ENCODE peak calls at places on chromosomes 12 and 14, in eight cellular contexts. B is transverse colon; L is K562; E is astrocyte of the spinal cord; O is CD4-positive, alpha-beta T cell; U is cardiac fibroblast; G is T-helper 9 cell; P is NCI-H2227 treated with DMSO at 0.1 percent for 48 hours. H is an unnamed sample.

GRCh38 chr12:4690760-4691159 is 29.4 kb upstream of the GALNT8 start:
- DNase-seq in B (no peak), L (no peak), E (no peak), O (no peak), U (no peak), G (no peak), P (no peak), H (no peak)

GRCh38 chr12:2154050-2154449 is 101.3 kb downstream of the CACNA1C start:
- DNase-seq in B (no peak), L (no peak), E (peak; percentile 62), O (no peak), U (peak; percentile 66), G (no peak), P (no peak), H (peak; percentile 76)

GRCh38 chr12:14257734-14258467 is 107.6 kb upstream of the ATF7IP start:
- DNase-seq in B (peak; percentile 94), L (peak; percentile 17), E (peak; percentile 99), O (peak; percentile 59), U (peak; percentile 99), G (peak; percentile 73), P (peak; percentile 38), H (peak; percentile 100)

GRCh38 chr12:49623142-49623899 is at the start of gene PRPF40B:
- DNase-seq in B (peak; percentile 91), L (peak; percentile 99), E (peak; percentile 70), O (peak; percentile 71), U (peak; percentile 89), G (peak; percentile 83), P (peak; percentile 44), H (peak; percentile 68)

GRCh38 chr12:26736563-26737486 is 96.2 kb downstream of the ITPR2 start:
- DNase-seq in B (no peak), L (no peak), E (peak; percentile 73), O (no peak), U (peak; percentile 21), G (no peak), P (no peak), H (peak; percentile 73)

GRCh38 chr12:116861331-116861730 is 19.9 kb downstream of the HRK start:
- DNase-seq in B (peak; percentile 21), L (peak; percentile 40), E (peak; percentile 48), O (no peak), U (peak; percentile 61), G (no peak), P (peak; percentile 44), H (peak; percentile 60)

GRCh38 chr14:29536886-29537511 is 390.6 kb downstream of the PRKD1 start:
- DNase-seq in B (no peak), L (no peak), E (peak; percentile 52), O (no peak), U (peak; percentile 60), G (no peak), P (peak; percentile 33), H (peak; percentile 49)

GRCh38 chr12:71371132-71371531 is 68.5 kb upstream of the LGR5 start:
- DNase-seq in B (no peak), L (no peak), E (no peak), O (no peak), U (peak; percentile 37), G (no peak), P (no peak), H (peak; percentile 28)

GRCh38 chr12:71306808-71307207 is 132.8 kb upstream of the LGR5 start:
- DNase-seq in B (no peak), L (no peak), E (no peak), O (no peak), U (no peak), G (no peak), P (no peak), H (no peak)

GRCh38 chr12:55698241-55698955 is 9.3 kb downstream of the ITGA7 start:
- DNase-seq in B (peak; percentile 2), L (no peak), E (no peak), O (no peak), U (no peak), G (no peak), P (no peak), H (no peak)

GRCh38 chr12:50257226-50258166 is 25.8 kb downstream of the LIMA1 start:
- DNase-seq in B (no peak), L (no peak), E (peak; percentile 52), O (no peak), U (peak; percentile 77), G (no peak), P (peak; percentile 29), H (peak; percentile 75)

GRCh38 chr12:27534060-27534764 is 10.2 kb downstream of the PPFIBP1 start:
- DNase-seq in B (no peak), L (no peak), E (peak; percentile 41), O (no peak), U (no peak), G (no peak), P (no peak), H (no peak)

GRCh38 chr14:101226265-101226602 is 322.7 kb upstream of the RTL1 start:
- DNase-seq in B (no peak), L (no peak), E (no peak), O (no peak), U (no peak), G (no peak), P (no peak), H (no peak)

GRCh38 chr12:39923364-39923763 is 182.5 kb downstream of the SLC2A13 start:
- DNase-seq in B (no peak), L (no peak), E (no peak), O (no peak), U (no peak), G (no peak), P (no peak), H (no peak)

GRCh38 chr14:101223561-101224162 is 320.1 kb upstream of the RTL1 start:
- DNase-seq in B (no peak), L (no peak), E (no peak), O (no peak), U (no peak), G (no peak), P (no peak), H (no peak)